ENCODE peak calls at places on chromosomes 11 and 22, in six cellular contexts. E is stomach, C is right lobe of liver, D is fibroblast of mammary gland, R is fibroblast of villous mesenchyme, B is heart left ventricle. X is an unnamed sample.

GRCh38 chr11:97345031-97345430 is 955.2 kb downstream of the JRKL start:
- DNase-seq in E (no peak), C (no peak), D (no peak), R (no peak), B (no peak), X (no peak)

GRCh38 chr11:82862379-82862778 is 37.9 kb downstream of the PRCP start:
- DNase-seq in E (no peak), C (no peak), D (no peak), R (no peak), B (no peak), X (no peak)

GRCh38 chr22:42801537-42802165 is 55.4 kb downstream of the ARFGAP3 start:
- DNase-seq in E (no peak), C (no peak), D (no peak), R (no peak), B (no peak), X (no peak)

GRCh38 chr22:17734197-17734596 is 40.1 kb downstream of the BID start:
- DNase-seq in E (no peak), C (no peak), D (peak), R (no peak), B (no peak), X (no peak)

GRCh38 chr11:111565111-111565720 is 24.7 kb downstream of the LAYN start:
- DNase-seq in E (peak), C (no peak), D (peak), R (peak), B (peak), X (peak)

GRCh38 chr11:128581908-128582307 is 5.5 kb downstream of the ETS1 start:
- DNase-seq in E (no peak), C (no peak), D (no peak), R (no peak), B (no peak), X (no peak)

GRCh38 chr11:95652002-95652472 is 137.5 kb downstream of the FAM76B start:
- DNase-seq in E (no peak), C (no peak), D (peak), R (peak), B (peak), X (no peak)

GRCh38 chr11:77884186-77884828 is 63.4 kb downstream of the AAMDC start:
- DNase-seq in E (no peak), C (no peak), D (peak), R (peak), B (no peak), X (no peak)

GRCh38 chr11:72425053-72425980 is 9.0 kb downstream of the CLPB start:
- DNase-seq in E (peak), C (no peak), D (no peak), R (no peak), B (no peak), X (no peak)

GRCh38 chr22:38223289-38223960 is 21.6 kb downstream of the MAFF start:
- DNase-seq in E (no peak), C (no peak), D (no peak), R (no peak), B (no peak), X (no peak)

GRCh38 chr11:92149996-92150395 is 74.6 kb upstream of the FAT3 start:
- DNase-seq in E (no peak), C (no peak), D (no peak), R (no peak), B (no peak), X (no peak)

GRCh38 chr11:38835986-38836385 is 2237.9 kb upstream of the RAG2 start:
- DNase-seq in E (no peak), C (no peak), D (no peak), R (peak), B (no peak), X (no peak)

GRCh38 chr22:37228106-37229011 is 15.7 kb downstream of the RAC2 start:
- DNase-seq in E (no peak), C (no peak), D (no peak), R (peak), B (peak), X (no peak)

GRCh38 chr11:62958547-62959071 is 26.2 kb downstream of the SLC22A6 start:
- DNase-seq in E (no peak), C (no peak), D (peak), R (peak), B (peak), X (no peak)

GRCh38 chr11:112605093-112605666 is 344.5 kb upstream of the PLET1 start:
- DNase-seq in E (no peak), C (no peak), D (no peak), R (no peak), B (no peak), X (no peak)

GRCh38 chr11:64566042-64566914 is 24.7 kb upstream of the SLC22A12 start:
- DNase-seq in E (peak), C (peak), D (peak), R (peak), B (no peak), X (peak)

GRCh38 chr11:112925516-112926310 is 35.5 kb upstream of the NCAM1 start:
- DNase-seq in E (no peak), C (no peak), D (no peak), R (no peak), B (no peak), X (no peak)

GRCh38 chr11:113896156-113896879 is 8.3 kb upstream of the HTR3B start:
- DNase-seq in E (peak), C (no peak), D (peak), R (peak), B (no peak), X (no peak)

GRCh38 chr22:42726811-42727210 is 6.1 kb upstream of the A4GALT start:
- DNase-seq in E (no peak), C (no peak), D (no peak), R (no peak), B (no peak), X (no peak)

GRCh38 chr11:88508808-88509581 is 171.5 kb upstream of the CTSC start:
- DNase-seq in E (no peak), C (peak), D (peak), R (no peak), B (peak), X (peak)

GRCh38 chr11:118882489-118882888 is 1.2 kb upstream of the CXCR5 start:
- DNase-seq in E (no peak), C (no peak), D (no peak), R (no peak), B (no peak), X (no peak)

GRCh38 chr11:72079776-72080325 is 491 bp downstream of the NUMA1 start:
- DNase-seq in E (peak), C (no peak), D (no peak), R (peak), B (no peak), X (peak)

GRCh38 chr11:2444301-2445106 is at the start of the genes KCNQ1 and TRPM5:
- DNase-seq in E (peak), C (peak), D (no peak), R (no peak), B (peak), X (peak)

GRCh38 chr22:49962012-49962750 is 1.6 kb downstream of the PIM3 start:
- DNase-seq in E (peak), C (peak), D (peak), R (peak), B (peak), X (peak)

GRCh38 chr11:859394-860131 is 16.9 kb downstream of the TSPAN4 start:
- DNase-seq in E (peak), C (no peak), D (peak), R (peak), B (peak), X (peak)

GRCh38 chr22:39617342-39617741 is 46.8 kb downstream of the CACNA1I start:
- DNase-seq in E (no peak), C (no peak), D (no peak), R (no peak), B (no peak), X (no peak)

GRCh38 chr22:43823353-43823908 is 11.3 kb upstream of the EFCAB6 start:
- DNase-seq in E (peak), C (peak), D (no peak), R (no peak), B (no peak), X (peak)

GRCh38 chr11:18223937-18224387 is 12.6 kb downstream of the SAA4 start:
- DNase-seq in E (no peak), C (no peak), D (no peak), R (no peak), B (no peak), X (no peak)

GRCh38 chr11:18225906-18226305 is 10.7 kb downstream of the SAA4 start:
- DNase-seq in E (no peak), C (no peak), D (no peak), R (no peak), B (no peak), X (no peak)

GRCh38 chr11:18222814-18223421 is 13.7 kb downstream of the SAA4 start:
- DNase-seq in E (no peak), C (no peak), D (no peak), R (no peak), B (no peak), X (no peak)

DNA sequence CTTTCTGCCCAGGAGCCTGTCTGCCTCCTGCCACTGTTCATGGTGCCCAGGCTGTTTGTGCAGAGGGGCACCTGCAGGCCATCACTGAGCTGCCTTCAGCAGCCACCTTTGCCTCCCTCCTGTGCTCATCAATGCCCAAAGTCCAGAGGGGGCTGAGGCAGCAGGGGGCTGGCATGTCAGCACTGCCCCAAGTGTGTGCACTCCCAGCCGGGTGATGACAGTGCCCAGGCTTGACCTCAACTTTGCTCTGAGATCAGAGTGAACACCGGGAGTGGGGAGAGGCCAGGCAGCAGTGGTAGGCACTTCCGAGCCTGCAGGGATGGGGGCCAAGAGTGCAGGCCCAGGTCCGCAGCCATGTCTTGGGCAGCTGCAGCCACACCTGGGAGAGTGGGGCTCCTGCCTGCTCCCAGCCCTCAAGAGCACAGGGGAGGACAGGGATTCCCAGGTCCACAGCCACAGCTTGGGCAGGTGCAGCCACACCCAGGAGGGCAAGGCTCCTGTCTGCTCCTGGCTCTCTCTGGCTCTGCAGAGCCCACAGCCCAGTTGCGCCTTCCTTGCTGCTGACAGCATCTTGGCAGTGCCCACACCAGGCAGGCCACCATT is 15.2 kb downstream of the SAA4 start:
- DNase-seq in E (no peak), C (no peak), D (no peak), R (no peak), B (no peak), X (no peak)
- H3K4me3 ChIP-seq in E (no peak), C (no peak), D (no peak), R (no peak), B (no peak), X (no peak)

GRCh38 chr11:35418282-35418846 is 994 bp downstream of the SLC1A2 start:
- DNase-seq in E (no peak), C (no peak), D (no peak), R (no peak), B (no peak), X (no peak)
- H3K4me3 ChIP-seq in E (peak), C (no peak), D (no peak), R (no peak), B (peak), X (peak)

GRCh38 chr11:120335928-120336640 is at the start of gene ARHGEF12:
- DNase-seq in E (peak), C (peak), D (peak), R (peak), B (peak), X (peak)

GRCh38 chr11:120337133-120337895 is 1.1 kb downstream of the ARHGEF12 start:
- DNase-seq in E (no peak), C (peak), D (peak), R (peak), B (peak), X (peak)

GRCh38 chr11:120339394-120339890 is 3.2 kb downstream of the ARHGEF12 start:
- DNase-seq in E (peak), C (no peak), D (peak), R (peak), B (peak), X (no peak)

GRCh38 chr11:120336641-120337132 is 474 bp downstream of the ARHGEF12 start:
- DNase-seq in E (no peak), C (no peak), D (peak), R (peak), B (peak), X (no peak)

DNA sequence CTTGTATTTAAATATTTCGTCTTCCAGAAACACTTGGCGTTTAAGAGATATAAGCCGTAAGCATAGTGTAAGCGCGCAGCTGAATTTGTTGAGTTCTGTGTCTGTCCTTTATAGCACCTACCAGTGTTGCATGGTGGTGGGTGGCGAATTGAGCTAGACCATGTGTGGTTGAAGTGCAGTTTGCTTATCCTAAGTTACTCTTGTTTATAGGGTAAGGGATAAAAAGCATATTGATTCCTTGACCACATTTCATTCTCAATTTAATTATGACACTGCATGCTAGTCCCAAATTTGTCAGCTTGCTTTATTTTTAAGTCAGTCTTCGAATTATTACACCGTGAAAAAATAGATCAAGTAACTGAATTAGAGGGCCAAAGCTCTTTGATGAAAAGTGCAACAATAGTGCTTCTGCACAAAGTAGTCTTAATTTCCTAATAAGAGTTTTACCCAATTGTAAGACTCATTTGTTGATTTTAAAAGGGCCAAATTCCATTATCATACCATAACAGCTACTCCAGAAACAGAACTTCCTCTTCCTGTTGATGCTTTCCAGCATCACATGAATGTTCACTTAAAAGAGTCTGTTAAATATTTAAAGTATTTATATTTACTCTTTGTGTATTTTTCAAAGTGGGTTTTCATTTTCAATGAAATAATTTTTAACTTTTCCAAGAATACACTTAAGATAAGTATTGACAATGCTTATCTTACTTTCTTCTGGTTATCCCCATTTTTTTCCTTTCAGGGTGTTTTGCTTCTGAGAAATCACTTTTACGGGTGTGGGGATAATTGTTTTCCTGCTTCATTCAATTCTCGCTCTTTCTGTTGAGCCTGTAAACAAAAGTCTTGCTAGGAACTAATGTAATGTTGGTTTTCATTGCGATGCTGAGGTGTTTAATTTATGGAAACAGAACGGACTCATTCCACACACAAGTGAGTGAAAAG is 2.0 kb downstream of the ARHGEF12 start:
- DNase-seq in E (no peak), C (no peak), D (peak), R (peak), B (no peak), X (no peak)
- H3K4me3 ChIP-seq in E (peak), C (peak), D (peak), R (peak), B (peak), X (peak)

DNA sequence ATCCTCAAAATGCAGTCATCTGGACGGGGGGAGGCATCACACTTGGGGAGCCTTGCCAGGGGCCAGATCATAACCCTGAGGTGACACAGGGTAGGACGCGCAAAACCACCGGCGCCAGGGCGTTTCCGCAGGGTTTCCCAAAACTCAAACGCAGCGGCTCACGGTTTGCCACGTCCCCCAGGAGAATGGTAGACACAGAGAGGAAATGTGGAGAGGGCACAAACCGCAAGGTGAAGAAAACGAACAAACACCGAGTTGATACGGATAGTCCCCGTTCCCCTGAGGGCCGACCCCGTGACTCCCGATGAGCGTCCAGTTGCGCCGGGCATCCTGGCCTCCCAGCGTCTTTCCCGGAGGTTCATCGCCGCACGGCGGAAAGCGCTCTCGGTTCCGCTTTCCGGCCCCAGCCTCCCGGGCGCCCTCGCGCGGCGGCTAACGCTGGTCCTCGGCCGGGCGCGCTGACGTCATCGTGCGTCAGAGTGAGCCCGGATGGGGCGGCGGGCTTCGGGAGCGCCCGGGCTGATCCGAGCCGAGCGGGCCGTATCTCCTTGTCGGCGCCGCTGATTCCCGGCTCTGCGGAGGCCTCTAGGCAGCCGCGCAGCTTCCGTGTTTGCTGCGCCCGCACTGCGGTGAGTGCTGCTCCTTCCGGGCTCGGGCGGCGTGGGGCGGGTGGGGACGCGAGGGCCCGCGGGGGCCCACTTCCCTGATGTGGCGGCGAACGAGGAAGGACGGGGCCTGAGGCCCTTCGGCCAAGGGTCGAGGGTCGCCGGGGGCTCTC is at the start of gene BIRC2:
- DNase-seq in E (peak), C (peak), D (peak), R (peak), B (peak), X (peak)
- H3K4me3 ChIP-seq in E (peak), C (peak), D (peak), R (peak), B (peak), X (peak)

DNA sequence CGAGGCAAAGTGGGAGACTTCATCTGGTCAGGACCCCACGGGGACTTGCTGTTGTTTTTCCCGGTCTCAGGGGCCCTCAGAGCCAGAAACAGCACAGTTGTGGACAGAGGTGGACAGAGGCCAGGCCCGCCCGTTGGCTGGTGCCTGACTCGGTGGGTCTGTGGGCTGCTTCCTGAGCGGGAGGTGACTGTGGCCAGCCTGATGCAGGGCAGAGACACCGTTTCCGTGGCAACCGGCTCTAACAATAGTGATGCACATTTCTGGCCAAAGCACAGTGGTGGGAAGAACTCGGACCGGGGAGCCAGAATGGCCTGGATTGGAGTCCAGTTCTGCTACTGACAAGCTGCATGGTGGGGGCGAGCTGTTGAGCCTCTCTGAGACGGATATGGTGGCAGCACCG is 58.7 kb upstream of the ATXN10 start:
- DNase-seq in E (no peak), C (no peak), D (peak), R (no peak), B (no peak), X (no peak)
- H3K4me3 ChIP-seq in E (no peak), C (no peak), D (peak), R (no peak), B (peak), X (no peak)

GRCh38 chr11:20164152-20164551 is 3.9 kb upstream of the DBX1 start:
- DNase-seq in E (no peak), C (no peak), D (no peak), R (no peak), B (no peak), X (no peak)
- H3K4me3 ChIP-seq in E (no peak), C (no peak), D (no peak), R (no peak), B (peak), X (no peak)

GRCh38 chr11:3854977-3855807 is at the start of gene STIM1:
- DNase-seq in E (peak), C (peak), D (peak), R (peak), B (peak), X (peak)

GRCh38 chr11:3859373-3859881 is 4.0 kb downstream of the STIM1 start:
- DNase-seq in E (peak), C (no peak), D (no peak), R (no peak), B (peak), X (peak)

GRCh38 chr11:3856856-3857553 is 1.5 kb downstream of the STIM1 start:
- DNase-seq in E (no peak), C (no peak), D (no peak), R (no peak), B (no peak), X (no peak)

GRCh38 chr11:3855808-3856491 is 486 bp downstream of the STIM1 start:
- DNase-seq in E (peak), C (peak), D (no peak), R (no peak), B (no peak), X (peak)

DNA sequence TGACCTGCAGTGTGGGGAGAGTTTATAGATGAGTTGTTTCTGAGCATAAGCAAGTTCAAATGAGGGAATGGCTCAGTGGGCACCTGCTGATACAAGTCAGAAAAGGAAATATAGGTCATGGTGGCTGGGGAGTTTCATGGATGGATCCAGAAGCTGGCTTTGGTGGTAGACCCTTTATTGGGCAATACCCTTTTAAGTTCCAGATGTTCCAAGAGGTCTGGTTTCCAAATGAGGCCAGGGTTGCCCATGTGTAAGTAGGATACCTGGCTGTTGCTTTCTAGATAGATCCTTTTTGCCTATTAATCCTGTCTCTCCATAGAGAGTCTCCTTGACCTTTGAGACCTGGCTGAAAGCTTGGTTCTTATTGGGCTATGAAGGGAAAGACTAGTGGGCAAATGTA is 2.2 kb downstream of the STIM1 start:
- DNase-seq in E (no peak), C (no peak), D (no peak), R (no peak), B (no peak), X (no peak)
- H3K4me3 ChIP-seq in E (peak), C (peak), D (no peak), R (no peak), B (peak), X (no peak)